ENCODE peak calls at places on chromosomes 11 and 22, in seven cellular contexts. V, Y, Z, P, C, L and W are unnamed samples.

GRCh38 chr11:100010393-100010792 is 676.7 kb upstream of the ARHGAP42 start:
- DNase-seq in L (no peak), Y (no peak), C (no peak), P (no peak), Z (peak), V (no peak), W (no peak)

GRCh38 chr11:88709567-88709966 is 356.2 kb downstream of the GRM5 start:
- DNase-seq in Y (no peak), V (peak), P (no peak), Z (peak), C (no peak), L (no peak), W (no peak)

GRCh38 chr11:118264568-118265470 is 722 bp upstream of the MPZL2 start:
- DNase-seq in P (no peak), V (no peak), L (no peak), Y (no peak), C (no peak), Z (peak), W (no peak)

GRCh38 chr11:296976-297665 is 2.2 kb downstream of the IFITM5 start:
- DNase-seq in P (peak), Z (no peak), L (peak), C (peak), V (no peak), Y (peak), W (no peak)

GRCh38 chr22:19943665-19944026 is 2.0 kb upstream of the TXNRD2 start:
- DNase-seq in P (no peak), Z (peak), L (peak), Y (peak), V (no peak), C (no peak), W (no peak)

GRCh38 chr11:16397355-16397754 is 41.0 kb upstream of the SOX6 start:
- DNase-seq in Y (no peak), V (no peak), C (no peak), P (no peak), Z (no peak), L (no peak), W (no peak)

GRCh38 chr11:104792861-104793260 is 105.4 kb downstream of the CASP12 start:
- DNase-seq in P (no peak), C (no peak), Z (peak), V (no peak), L (no peak), Y (no peak), W (no peak)

GRCh38 chr11:103586756-103587155 is 449.7 kb upstream of the DDI1 start:
- DNase-seq in P (no peak), V (no peak), Y (no peak), Z (no peak), L (no peak), C (no peak), W (no peak)

GRCh38 chr11:2590951-2591754 is 108.6 kb downstream of the KCNQ1OT1 start:
- DNase-seq in C (no peak), Y (peak), P (peak), L (peak), V (no peak), Z (no peak), W (peak)

GRCh38 chr22:46542011-46542985 is 4.9 kb upstream of the CELSR1 start:
- DNase-seq in Y (peak), V (peak), Z (peak), P (peak), L (peak), C (peak), W (peak)

GRCh38 chr11:123055132-123055924 is 6.6 kb downstream of the HSPA8 start:
- DNase-seq in Z (no peak), V (no peak), P (no peak), Y (no peak), L (no peak), C (no peak), W (no peak)

GRCh38 chr11:93741882-93742226 is 382 bp downstream of the C11orf54 start:
- DNase-seq in P (no peak), L (no peak), V (peak), C (no peak), Y (no peak), Z (peak), W (no peak)

GRCh38 chr22:21636629-21637218 is 4.2 kb downstream of the CCDC116 start:
- DNase-seq in V (no peak), Z (no peak), L (peak), P (no peak), Y (no peak), C (no peak), W (no peak)

GRCh38 chr11:1660025-1660867 is 30.7 kb downstream of the KRTAP5-5 start:
- DNase-seq in C (no peak), Y (peak), V (no peak), Z (no peak), P (no peak), L (no peak), W (no peak)

GRCh38 chr11:3119141-3119821 is 45.8 kb downstream of the OSBPL5 start:
- DNase-seq in Y (peak), C (peak), P (peak), L (peak), Z (no peak), V (no peak), W (no peak)

GRCh38 chr11:28447226-28447625 is 339.0 kb downstream of the METTL15 start:
- DNase-seq in P (no peak), Z (no peak), C (no peak), Y (no peak), V (no peak), L (no peak), W (no peak)

GRCh38 chr22:30830907-30831306 is 136.2 kb downstream of the OSBP2 start:
- DNase-seq in L (no peak), Z (peak), Y (no peak), P (peak), V (peak), C (no peak), W (no peak)

GRCh38 chr11:65013130-65013691 is 749 bp upstream of the ARL2 start:
- DNase-seq in V (no peak), L (peak), P (peak), Z (peak), C (no peak), Y (peak), W (peak)

GRCh38 chr11:65017927-65018326 is 4.0 kb downstream of the ARL2 start:
- DNase-seq in V (no peak), Y (no peak), C (no peak), L (no peak), P (no peak), Z (no peak), W (no peak)

GRCh38 chr11:65016705-65017104 is 2.7 kb downstream of the ARL2 start:
- DNase-seq in Z (peak), L (no peak), C (no peak), V (no peak), P (no peak), Y (no peak), W (no peak)

GRCh38 chr11:65014146-65014960 is at the start of gene ARL2:
- DNase-seq in P (no peak), L (peak), Z (no peak), Y (peak), C (no peak), V (peak), W (no peak)

GRCh38 chr11:65013692-65014145 is 241 bp upstream of the ARL2 start:
- DNase-seq in Z (peak), L (peak), Y (peak), V (peak), C (peak), P (peak), W (peak)
- TF ChIP-seq CTCF in Z (peak), L (no peak), Y (no peak), V (no peak), C (peak), P (peak), W (no peak)

GRCh38 chr22:37803636-37804371 is 3.9 kb upstream of the GCAT start:
- DNase-seq in P (no peak), C (no peak), Y (no peak), Z (peak), V (no peak), L (no peak), W (no peak)
- H3K4me3 ChIP-seq in P (peak), C (peak), Y (no peak), Z (peak), V (no peak), L (no peak), W (no peak)

GRCh38 chr11:8383227-8383626 is 119.5 kb upstream of the LMO1 start:
- DNase-seq in C (no peak), Y (no peak), L (no peak), Z (no peak), P (no peak), V (no peak), W (peak)
- H3K27ac ChIP-seq in C (no peak), Y (no peak), L (no peak), Z (no peak), P (no peak), V (no peak), W (no peak)

GRCh38 chr11:76239483-76240142 is 33.3 kb upstream of the WNT11 start:
- DNase-seq in Y (no peak), C (peak), Z (no peak), V (no peak), P (peak), L (peak), W (no peak)
- TF ChIP-seq CTCF in Y (no peak), C (no peak), Z (no peak), V (no peak), P (no peak), L (no peak), W (no peak)

DNA sequence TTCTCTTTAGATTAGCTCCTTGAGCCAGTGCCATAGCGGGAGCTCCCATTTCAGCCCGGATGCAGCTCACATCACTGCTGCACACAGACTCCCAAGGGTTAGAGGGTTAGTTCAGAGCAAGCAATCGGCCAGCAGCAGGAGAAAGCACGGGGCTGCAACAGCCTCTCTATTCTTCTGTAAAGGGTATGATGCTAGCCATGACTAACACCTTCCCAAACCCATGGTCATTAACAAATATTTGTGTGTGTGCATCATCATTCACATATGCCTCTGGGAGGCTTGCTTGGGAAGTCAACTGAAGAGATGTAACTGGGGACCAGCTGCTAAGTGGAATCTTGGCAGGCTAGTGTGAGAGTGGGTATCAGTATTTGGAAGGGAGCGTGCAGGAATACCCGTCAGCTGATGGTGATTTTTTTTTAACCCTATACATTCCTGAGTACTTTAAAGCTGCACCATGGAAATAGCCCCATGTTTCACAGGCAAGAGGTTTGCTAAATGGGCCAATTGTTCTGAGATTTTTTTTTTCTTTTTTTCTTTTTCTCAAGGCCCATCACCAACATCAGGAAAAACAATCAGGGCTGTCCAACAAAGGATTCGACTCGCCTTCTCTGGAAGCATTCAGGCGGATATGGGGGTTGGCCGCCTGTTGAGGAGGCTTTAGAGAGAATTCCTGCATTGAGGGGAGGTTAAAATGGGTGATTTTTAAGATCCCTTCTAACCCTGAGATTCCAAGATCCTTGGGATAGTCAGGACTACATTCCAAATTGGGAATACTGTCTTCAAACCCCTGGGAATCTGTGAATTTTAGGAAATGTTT is 33.2 kb upstream of the CCDC89 start:
- DNase-seq in C (peak), P (peak), Y (no peak), V (peak), L (no peak), Z (peak), W (peak)
- H3K4me3 ChIP-seq in C (peak), P (peak), Y (peak), V (no peak), L (no peak), Z (peak), W (peak)

DNA sequence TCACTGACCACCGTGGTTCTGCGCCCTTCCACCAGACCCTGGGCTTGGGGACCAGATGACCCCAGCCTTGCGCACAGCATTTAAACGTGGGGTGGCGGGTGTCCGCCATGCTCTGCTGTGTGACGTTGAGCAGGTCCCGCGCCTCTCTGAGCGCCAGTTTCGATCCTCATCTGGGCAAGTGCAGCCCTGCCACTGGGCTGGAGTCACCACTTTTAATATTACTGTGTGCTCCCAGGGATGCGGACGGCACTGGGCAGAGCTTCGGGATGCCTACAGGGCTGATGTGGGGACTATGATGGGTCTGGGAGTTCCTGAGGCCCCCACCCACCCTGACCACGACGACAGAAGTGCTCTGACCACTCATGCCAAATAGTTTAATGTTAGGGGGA is 1.2 kb upstream of the NUDT8 start:
- DNase-seq in P (no peak), L (peak), C (no peak), Y (no peak), V (no peak), Z (no peak), W (no peak)
- H3K27ac ChIP-seq in P (peak), L (peak), C (peak), Y (peak), V (peak), Z (no peak), W (peak)